ENCODE peak calls at places on chromosome 14, in six cellular contexts. One of them, this sample, is unnamed.

GRCh38 chr14:95452176-95452889 is 64.1 kb downstream of the SYNE3 start:
- DNase-seq in IMR-90: no peak
- DNase-seq in neuronal stem cell: no peak
- DNase-seq in H9: peak
- DNase-seq in H1: peak
- DNase-seq in mesendoderm: peak
- DNase-seq in this sample: peak

GRCh38 chr14:41749425-41749824 is 142.7 kb downstream of the LRFN5 start:
- DNase-seq in mesendoderm: no peak
- DNase-seq in H9: no peak
- DNase-seq in neuronal stem cell: no peak
- DNase-seq in H1: no peak
- DNase-seq in IMR-90: no peak
- DNase-seq in this sample: peak

GRCh38 chr14:33057585-33057984 is 118.9 kb downstream of the NPAS3 start:
- DNase-seq in IMR-90: no peak
- DNase-seq in H1: no peak
- DNase-seq in mesendoderm: no peak
- DNase-seq in neuronal stem cell: no peak
- DNase-seq in H9: no peak
- DNase-seq in this sample: no peak

GRCh38 chr14:36905272-36906046 is 243.8 kb downstream of the PAX9 start:
- DNase-seq in H1: no peak
- DNase-seq in neuronal stem cell: no peak
- DNase-seq in H9: no peak
- DNase-seq in mesendoderm: no peak
- DNase-seq in IMR-90: no peak
- DNase-seq in this sample: no peak

GRCh38 chr14:46580941-46581671 is 70.5 kb downstream of the RPL10L start:
- DNase-seq in neuronal stem cell: peak
- DNase-seq in mesendoderm: peak
- DNase-seq in IMR-90: no peak
- DNase-seq in H1: peak
- DNase-seq in H9: peak
- DNase-seq in this sample: peak

GRCh38 chr14:103867523-103867953 is 20.2 kb upstream of the PPP1R13B start:
- DNase-seq in H1: peak
- DNase-seq in neuronal stem cell: no peak
- DNase-seq in mesendoderm: no peak
- DNase-seq in H9: peak
- DNase-seq in IMR-90: no peak
- DNase-seq in this sample: no peak

GRCh38 chr14:74242055-74243042 is 3.1 kb downstream of the VSX2 start:
- DNase-seq in mesendoderm: no peak
- DNase-seq in H1: no peak
- DNase-seq in H9: no peak
- DNase-seq in neuronal stem cell: no peak
- DNase-seq in IMR-90: no peak
- DNase-seq in this sample: peak

GRCh38 chr14:75934998-75935628 is 46.7 kb downstream of the TGFB3 start:
- DNase-seq in IMR-90: no peak
- DNase-seq in H1: no peak
- DNase-seq in mesendoderm: no peak
- DNase-seq in H9: no peak
- DNase-seq in neuronal stem cell: no peak
- DNase-seq in this sample: no peak

GRCh38 chr14:65255583-65256443 is 153.5 kb upstream of the MAX start:
- DNase-seq in IMR-90: no peak
- DNase-seq in neuronal stem cell: no peak
- DNase-seq in H9: peak
- DNase-seq in H1: peak
- DNase-seq in mesendoderm: peak
- DNase-seq in this sample: peak

GRCh38 chr14:105102361-105102760 is 37.1 kb upstream of the GPR132 start:
- DNase-seq in H9: no peak
- DNase-seq in mesendoderm: no peak
- DNase-seq in IMR-90: no peak
- DNase-seq in neuronal stem cell: no peak
- DNase-seq in H1: no peak
- DNase-seq in this sample: no peak

GRCh38 chr14:88792572-88793258 is at the start of gene EML5:
- DNase-seq in mesendoderm: peak
- DNase-seq in H1: peak
- DNase-seq in H9: peak
- DNase-seq in neuronal stem cell: peak
- DNase-seq in IMR-90: peak
- DNase-seq in this sample: peak

GRCh38 chr14:56221392-56222128 is 103.3 kb downstream of the PELI2 start:
- DNase-seq in H9: no peak
- DNase-seq in neuronal stem cell: no peak
- DNase-seq in IMR-90: no peak
- DNase-seq in H1: no peak
- DNase-seq in mesendoderm: peak
- DNase-seq in this sample: no peak

GRCh38 chr14:99554184-99554583 is 49.8 kb downstream of the CCDC85C start:
- DNase-seq in mesendoderm: no peak
- DNase-seq in H9: no peak
- DNase-seq in H1: no peak
- DNase-seq in IMR-90: no peak
- DNase-seq in neuronal stem cell: no peak
- DNase-seq in this sample: no peak
- H2BK15ac ChIP-seq in mesendoderm: no peak
- H2BK15ac ChIP-seq in H9: no peak
- H2BK15ac ChIP-seq in H1: no peak
- H2BK15ac ChIP-seq in IMR-90: no peak
- H2BK15ac ChIP-seq in neuronal stem cell: peak
- H2BK15ac ChIP-seq in this sample: no peak

DNA sequence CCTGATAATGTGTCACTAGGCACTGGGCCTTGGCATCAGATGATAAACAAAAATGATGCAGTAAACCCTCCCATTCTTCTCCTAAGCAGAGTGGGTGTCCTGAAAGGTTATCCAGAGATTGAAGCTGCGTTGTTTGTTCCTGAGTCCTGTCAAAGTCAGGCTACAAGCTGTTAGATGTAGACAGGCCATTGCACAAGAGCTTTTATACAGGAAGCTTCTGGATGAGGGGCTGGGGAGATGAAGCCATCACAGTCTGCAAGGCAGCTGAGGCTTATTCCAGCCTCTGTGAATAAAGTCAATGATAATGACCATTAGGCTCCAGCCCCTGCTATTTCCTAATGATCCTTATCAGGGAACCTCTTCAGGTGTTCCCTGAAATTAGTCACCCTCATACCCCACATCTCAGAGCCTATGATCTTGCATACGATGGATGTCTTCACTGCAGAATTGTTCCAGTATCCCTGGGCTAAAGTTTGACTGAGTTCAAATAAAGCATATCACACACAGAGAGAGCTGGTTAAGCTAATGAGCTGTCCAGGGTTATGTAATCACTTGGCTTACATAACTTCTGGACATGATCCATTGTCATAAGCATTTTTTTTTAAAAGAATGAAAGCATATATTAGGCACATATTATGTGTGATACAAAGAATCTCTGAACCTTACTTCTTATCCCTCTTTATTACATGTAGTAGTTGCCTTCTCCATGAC is 337.1 kb upstream of the OR4E1 start:
- DNase-seq in IMR-90: no peak
- DNase-seq in H9: no peak
- DNase-seq in neuronal stem cell: no peak
- DNase-seq in mesendoderm: no peak
- DNase-seq in H1: no peak
- DNase-seq in this sample: no peak
- H2BK15ac ChIP-seq in IMR-90: no peak
- H2BK15ac ChIP-seq in H9: no peak
- H2BK15ac ChIP-seq in neuronal stem cell: no peak
- H2BK15ac ChIP-seq in mesendoderm: no peak
- H2BK15ac ChIP-seq in H1: no peak
- H2BK15ac ChIP-seq in this sample: no peak

GRCh38 chr14:64255756-64256155 is 38.4 kb downstream of the ESR2 start:
- DNase-seq in mesendoderm: no peak
- DNase-seq in neuronal stem cell: no peak
- DNase-seq in H1: no peak
- DNase-seq in IMR-90: no peak
- DNase-seq in H9: no peak
- DNase-seq in this sample: no peak
- H2BK15ac ChIP-seq in mesendoderm: no peak
- H2BK15ac ChIP-seq in neuronal stem cell: no peak
- H2BK15ac ChIP-seq in H1: no peak
- H2BK15ac ChIP-seq in IMR-90: peak
- H2BK15ac ChIP-seq in H9: no peak
- H2BK15ac ChIP-seq in this sample: no peak

DNA sequence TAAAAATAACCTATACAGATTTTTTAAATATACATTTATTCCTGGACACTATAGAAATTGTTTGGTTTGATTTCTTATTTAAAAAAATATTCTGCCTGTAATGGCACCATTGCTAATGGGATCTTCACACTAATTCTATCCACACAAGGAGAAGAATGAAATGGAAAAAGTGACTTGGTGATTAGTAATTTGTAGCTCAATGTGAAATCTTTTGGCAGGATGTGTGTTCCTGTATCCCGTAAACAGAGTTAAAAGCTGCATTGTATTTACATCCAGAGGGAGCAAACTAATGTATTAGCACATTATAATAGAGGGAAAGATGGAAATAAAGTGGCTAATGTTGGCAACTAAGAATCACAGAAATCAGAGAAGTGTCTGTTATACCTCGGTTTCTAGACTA is 1455.3 kb upstream of the FLRT2 start:
- DNase-seq in H9: no peak
- DNase-seq in H1: no peak
- DNase-seq in neuronal stem cell: no peak
- DNase-seq in IMR-90: no peak
- DNase-seq in mesendoderm: no peak
- DNase-seq in this sample: no peak
- H2BK15ac ChIP-seq in H9: no peak
- H2BK15ac ChIP-seq in H1: no peak
- H2BK15ac ChIP-seq in neuronal stem cell: no peak
- H2BK15ac ChIP-seq in IMR-90: no peak
- H2BK15ac ChIP-seq in mesendoderm: no peak
- H2BK15ac ChIP-seq in this sample: no peak

DNA sequence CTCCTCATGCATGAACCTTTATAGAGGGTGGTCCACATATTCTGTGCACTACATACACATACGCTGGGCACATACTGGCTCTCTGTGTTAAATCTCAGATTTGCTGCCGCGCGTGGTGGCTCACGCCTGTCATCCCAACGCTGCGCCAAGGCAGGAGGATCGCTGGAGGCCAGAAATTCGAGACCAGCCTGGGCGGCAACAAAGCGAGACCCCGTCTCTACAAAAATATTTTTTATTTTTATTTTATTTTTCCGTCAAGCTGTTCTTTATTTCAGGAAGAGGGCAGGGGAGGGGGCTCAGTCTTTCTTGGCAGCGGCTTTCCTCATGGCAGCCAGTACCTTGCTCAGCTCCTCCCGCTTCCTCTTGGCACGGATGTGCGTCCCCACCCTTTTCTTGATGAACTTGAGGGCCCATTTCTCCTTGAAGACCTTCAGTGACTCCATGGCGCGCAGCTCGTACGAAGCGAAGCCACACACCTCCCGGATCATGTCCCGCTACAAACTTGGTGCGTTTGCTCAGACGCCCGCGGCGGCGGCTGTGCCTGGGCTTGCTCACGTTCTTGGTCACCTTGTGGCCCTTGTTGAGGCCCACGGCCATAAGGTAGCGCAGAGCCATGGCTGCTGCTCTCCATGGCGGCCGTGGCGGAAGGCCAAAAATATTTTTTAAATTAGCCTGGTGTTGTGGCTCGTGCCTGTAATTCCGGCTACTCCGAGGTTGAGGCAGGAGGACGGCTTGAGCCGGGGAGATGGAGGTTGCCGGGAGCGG is 3.2 kb downstream of the DCAF4 start:
- DNase-seq in IMR-90: no peak
- DNase-seq in neuronal stem cell: no peak
- DNase-seq in mesendoderm: no peak
- DNase-seq in H1: no peak
- DNase-seq in H9: no peak
- DNase-seq in this sample: no peak
- H2BK15ac ChIP-seq in IMR-90: no peak
- H2BK15ac ChIP-seq in neuronal stem cell: no peak
- H2BK15ac ChIP-seq in mesendoderm: no peak
- H2BK15ac ChIP-seq in H1: no peak
- H2BK15ac ChIP-seq in H9: no peak
- H2BK15ac ChIP-seq in this sample: peak

GRCh38 chr14:71695603-71696350 is 236.5 kb upstream of the RGS6 start:
- DNase-seq in mesendoderm: no peak
- DNase-seq in H1: no peak
- DNase-seq in neuronal stem cell: no peak
- DNase-seq in H9: no peak
- DNase-seq in IMR-90: no peak
- DNase-seq in this sample: no peak

GRCh38 chr14:71698027-71698426 is 234.2 kb upstream of the RGS6 start:
- DNase-seq in neuronal stem cell: no peak
- DNase-seq in H1: no peak
- DNase-seq in IMR-90: no peak
- DNase-seq in mesendoderm: no peak
- DNase-seq in H9: no peak
- DNase-seq in this sample: no peak

GRCh38 chr14:71701990-71702389 is 230.2 kb upstream of the RGS6 start:
- DNase-seq in IMR-90: peak
- DNase-seq in H1: no peak
- DNase-seq in neuronal stem cell: no peak
- DNase-seq in mesendoderm: no peak
- DNase-seq in H9: no peak
- DNase-seq in this sample: peak

GRCh38 chr14:71694888-71695505 is 237.2 kb upstream of the RGS6 start:
- DNase-seq in neuronal stem cell: no peak
- DNase-seq in mesendoderm: no peak
- DNase-seq in H1: no peak
- DNase-seq in IMR-90: no peak
- DNase-seq in H9: no peak
- DNase-seq in this sample: no peak

GRCh38 chr14:71698698-71699097 is 233.5 kb upstream of the RGS6 start:
- DNase-seq in H9: no peak
- DNase-seq in neuronal stem cell: no peak
- DNase-seq in H1: no peak
- DNase-seq in IMR-90: no peak
- DNase-seq in mesendoderm: no peak
- DNase-seq in this sample: no peak
- H2BK15ac ChIP-seq in H9: no peak
- H2BK15ac ChIP-seq in neuronal stem cell: no peak
- H2BK15ac ChIP-seq in H1: no peak
- H2BK15ac ChIP-seq in IMR-90: no peak
- H2BK15ac ChIP-seq in mesendoderm: no peak
- H2BK15ac ChIP-seq in this sample: no peak

GRCh38 chr14:98867726-98868125 is 404.3 kb downstream of the BCL11B start:
- DNase-seq in H1: no peak
- DNase-seq in H9: no peak
- DNase-seq in IMR-90: no peak
- DNase-seq in neuronal stem cell: no peak
- DNase-seq in mesendoderm: no peak
- DNase-seq in this sample: no peak
- H2BK15ac ChIP-seq in H1: no peak
- H2BK15ac ChIP-seq in H9: no peak
- H2BK15ac ChIP-seq in IMR-90: no peak
- H2BK15ac ChIP-seq in neuronal stem cell: no peak
- H2BK15ac ChIP-seq in mesendoderm: no peak
- H2BK15ac ChIP-seq in this sample: no peak